ENCODE peak calls at places on chromosomes 5 and 9, in eight cellular contexts. F is small intestine; J is activated CD8-positive, alpha-beta T cell treated with anti-CD3 and anti-CD28 coated beads, Interleukin-2, amount 10 ng/mL, durations not matched to agents 7 days and 5 days; A is coronary artery; I is hepatocyte; Z is T-helper 1 cell; G is nucleus accumbens; O is H1. H is an unnamed sample.

GRCh38 chr9:83596899-83597504 is 25.9 kb upstream of the IDNK start:
- DNase-seq in G (no peak), I (peak; percentile 47), O (no peak), A (no peak), Z (peak; percentile 23), F (peak; percentile 21), J (peak; percentile 65), H (peak; percentile 16)

GRCh38 chr5:6311568-6312501 is 66.5 kb downstream of the MED10 start:
- DNase-seq in I (no peak), J (no peak), Z (no peak), F (no peak), G (no peak), A (no peak), O (no peak), H (no peak)

GRCh38 chr5:58245479-58245845 is 214.4 kb downstream of the PLK2 start:
- DNase-seq in F (no peak), J (no peak), I (no peak), G (no peak), O (no peak), Z (no peak), A (no peak), H (no peak)

GRCh38 chr5:164688437-164688836 is 1183.0 kb downstream of the MAT2B start:
- DNase-seq in Z (no peak), F (no peak), G (no peak), I (no peak), O (no peak), A (no peak), J (no peak), H (no peak)

GRCh38 chr9:33232866-33233265 is 7.1 kb upstream of the SPINK4 start:
- DNase-seq in O (no peak), J (no peak), Z (no peak), I (no peak), A (no peak), F (no peak), G (no peak), H (peak; percentile 88)

GRCh38 chr5:64502181-64502580 is 3.6 kb upstream of the RGS7BP start:
- DNase-seq in Z (no peak), A (no peak), F (no peak), O (no peak), G (no peak), I (no peak), J (no peak), H (no peak)

GRCh38 chr5:38816083-38817030 is 29.5 kb upstream of the OSMR start:
- DNase-seq in J (no peak), I (no peak), G (no peak), Z (peak; percentile 18), O (no peak), A (no peak), F (no peak), H (peak; percentile 93)

GRCh38 chr9:87039809-87040392 is 92.6 kb upstream of the GAS1 start:
- DNase-seq in O (no peak), F (no peak), Z (no peak), A (no peak), J (no peak), G (no peak), I (no peak), H (peak; percentile 59)

GRCh38 chr5:53031695-53032096 is 42.5 kb downstream of the ITGA2 start:
- DNase-seq in Z (peak; percentile 92), F (peak; percentile 27), A (no peak), J (peak; percentile 60), I (no peak), G (no peak), O (no peak), H (peak; percentile 93)

GRCh38 chr5:115599502-115599901 is 2.8 kb downstream of the TICAM2 start:
- DNase-seq in A (no peak), G (no peak), J (no peak), O (no peak), F (peak; percentile 8), I (peak; percentile 25), Z (peak; percentile 14), H (no peak)